ENCODE peak calls at places on chromosome 7, in four cellular contexts. F, Y, A and G are unnamed samples.

GRCh38 chr7:4995429-4995969 is 36.5 kb upstream of the MMD2 start:
- DNase-seq in Y (no peak), F (no peak), A (no peak), G (no peak)

GRCh38 chr7:144388950-144389349 is 14.5 kb downstream of the NOBOX start:
- DNase-seq in A (no peak), Y (no peak), F (no peak), G (no peak)

GRCh38 chr7:95660023-95660434 is 63.7 kb upstream of the PDK4 start:
- DNase-seq in A (no peak), F (no peak), Y (peak; percentile 24), G (no peak)

GRCh38 chr7:150524018-150524417 is 9.3 kb downstream of the GIMAP7 start:
- DNase-seq in Y (no peak), A (no peak), F (no peak), G (no peak)

GRCh38 chr7:118110178-118110577 is 73.8 kb upstream of the LSM8 start:
- DNase-seq in A (no peak), F (no peak), Y (no peak), G (no peak)

GRCh38 chr7:149093228-149093627 is 2.7 kb upstream of the ZNF786 start:
- DNase-seq in F (no peak), A (no peak), Y (no peak), G (no peak)

GRCh38 chr7:48299580-48300169 is 128.4 kb downstream of the ABCA13 start:
- DNase-seq in Y (peak; percentile 54), A (peak; percentile 64), F (peak; percentile 45), G (peak; percentile 64)

GRCh38 chr7:151423226-151423625 is 13.4 kb upstream of the WDR86 start:
- DNase-seq in A (no peak), Y (no peak), F (no peak), G (no peak)

GRCh38 chr7:137878333-137878961 is 31.7 kb upstream of the DGKI start:
- DNase-seq in A (no peak), F (no peak), Y (no peak), G (no peak)

GRCh38 chr7:149081914-149082313 is 8.6 kb downstream of the ZNF786 start:
- DNase-seq in A (no peak), F (no peak), Y (no peak), G (no peak)

GRCh38 chr7:136976504-136977251 is 108.2 kb downstream of the CHRM2 start:
- DNase-seq in Y (no peak), A (no peak), F (no peak), G (no peak)

GRCh38 chr7:16318989-16319915 is 102.1 kb downstream of the CRPPA start:
- DNase-seq in Y (peak; percentile 37), A (peak; percentile 32), F (no peak), G (peak; percentile 33)

GRCh38 chr7:83547526-83547925 is 101.4 kb downstream of the SEMA3E start:
- DNase-seq in A (no peak), F (peak; percentile 1), Y (peak; percentile 82), G (peak; percentile 92)

GRCh38 chr7:19352271-19352670 is 207.1 kb upstream of the FERD3L start:
- DNase-seq in F (no peak), Y (no peak), A (no peak), G (no peak)

GRCh38 chr7:10924370-10924769 is 49.3 kb upstream of the PHF14 start:
- DNase-seq in Y (no peak), A (no peak), F (no peak), G (peak; percentile 43)

GRCh38 chr7:120725376-120726039 is 132.4 kb downstream of the TSPAN12 start:
- DNase-seq in F (peak; percentile 4), A (no peak), Y (peak; percentile 23), G (peak; percentile 46)

GRCh38 chr7:74288034-74288881 is 949 bp upstream of the CLIP2 start:
- DNase-seq in F (no peak), A (no peak), Y (no peak), G (peak; percentile 39)

GRCh38 chr7:16509829-16510228 is 16.8 kb upstream of the LRRC72 start:
- DNase-seq in F (no peak), A (no peak), Y (peak; percentile 19), G (no peak)

GRCh38 chr7:151539055-151539714 is 19.5 kb upstream of the RHEB start:
- DNase-seq in A (no peak), F (no peak), Y (no peak), G (peak; percentile 14)

GRCh38 chr7:155881471-155882350 is 69.4 kb upstream of the SHH start:
- DNase-seq in F (no peak), Y (no peak), A (no peak), G (no peak)

GRCh38 chr7:36048141-36048901 is 104.7 kb upstream of the EEPD1 start:
- DNase-seq in A (no peak), Y (no peak), F (no peak), G (no peak)

GRCh38 chr7:123624527-123625183 is 23.0 kb downstream of the ASB15 start:
- DNase-seq in A (peak; percentile 15), F (peak; percentile 43), Y (peak; percentile 73), G (peak; percentile 52)

GRCh38 chr7:157518514-157519175 is 181.8 kb downstream of the DNAJB6 start:
- DNase-seq in A (no peak), Y (no peak), F (no peak), G (no peak)

GRCh38 chr7:28418311-28418710 is 6.0 kb downstream of the CREB5 start:
- DNase-seq in Y (no peak), F (no peak), A (no peak), G (peak; percentile 62)

GRCh38 chr7:78226059-78226658 is 427.6 kb downstream of the PHTF2 start:
- DNase-seq in F (no peak), A (peak; percentile 13), Y (peak; percentile 40), G (peak; percentile 55)

GRCh38 chr7:50190772-50191171 is 97.7 kb upstream of the ZPBP start:
- DNase-seq in F (no peak), Y (no peak), A (no peak), G (no peak)

GRCh38 chr7:17130281-17131059 is 168.0 kb upstream of the AHR start:
- DNase-seq in A (no peak), Y (peak; percentile 95), F (no peak), G (peak; percentile 81)